ENCODE peak calls at places on chromosomes 5 and 9, in six cellular contexts. R, E, A, H, C and U are unnamed samples. For H3K36me3 and H3K27me3, the result is how much of the 10 kb centered on the place peaks cover.

GRCh38 chr9:92934321-92934720 is 13.0 kb upstream of the FGD3 start:
- DNase-seq in C (no peak), R (no peak), E (no peak), A (no peak), H (no peak), U (no peak)

GRCh38 chr5:115461093-115461492 is 83.5 kb downstream of the FEM1C start:
- DNase-seq in R (no peak), A (no peak), E (no peak), H (no peak), C (no peak), U (no peak)

GRCh38 chr5:98771389-98772109 is 1.9 kb upstream of the RGMB start:
- DNase-seq in R (peak), C (no peak), E (peak), H (no peak), A (peak), U (peak)

GRCh38 chr9:133000842-133001241 is 22.3 kb downstream of the GFI1B start:
- DNase-seq in C (no peak), A (no peak), H (no peak), E (no peak), R (no peak), U (no peak)

GRCh38 chr5:40071870-40072269 is 607.8 kb upstream of the PTGER4 start:
- DNase-seq in A (no peak), E (no peak), C (no peak), R (no peak), H (no peak), U (no peak)

GRCh38 chr9:135248111-135248510 is 160.6 kb downstream of the OLFM1 start:
- DNase-seq in A (no peak), H (no peak), C (no peak), E (no peak), R (no peak), U (no peak)

GRCh38 chr5:180212363-180213255 is 3.6 kb upstream of the RASGEF1C start:
- DNase-seq in C (no peak), H (no peak), E (no peak), A (no peak), R (no peak), U (no peak)

GRCh38 chr5:66247176-66247960 is 103.3 kb downstream of the SREK1 start:
- DNase-seq in A (no peak), C (no peak), R (no peak), H (no peak), E (no peak), U (no peak)

GRCh38 chr5:1488882-1489680 is 34.7 kb downstream of the LPCAT1 start:
- DNase-seq in A (no peak), R (no peak), E (no peak), C (no peak), H (no peak), U (no peak)

GRCh38 chr5:26205146-26205545 is 833.2 kb downstream of the CDH9 start:
- DNase-seq in H (no peak), E (no peak), A (no peak), R (no peak), C (no peak), U (no peak)

GRCh38 chr5:156396063-156396829 is 69.3 kb downstream of the SGCD start:
- DNase-seq in R (no peak), H (no peak), A (no peak), E (no peak), C (no peak), U (no peak)

GRCh38 chr5:124706729-124707361 is 39.6 kb downstream of the ZNF608 start:
- DNase-seq in A (peak), C (no peak), R (no peak), E (peak), H (peak), U (peak)

GRCh38 chr5:76691470-76692273 is 24.3 kb upstream of the F2R start:
- DNase-seq in E (no peak), R (no peak), C (no peak), H (no peak), A (no peak), U (peak)

GRCh38 chr5:138351056-138351455 is 1.4 kb upstream of the KDM3B start:
- DNase-seq in C (no peak), H (no peak), R (no peak), A (no peak), E (no peak), U (no peak)

GRCh38 chr9:37491939-37492338 is 6.2 kb downstream of the POLR1E start:
- DNase-seq in H (no peak), R (no peak), E (no peak), C (no peak), A (no peak), U (no peak)
- H3K36me3 ChIP-seq in H (under half), R (half or more), E (under half), C (under half), A (under half), U (under half)

GRCh38 chr9:95528908-95529502 is 12.2 kb upstream of the PTCH1 start:
- DNase-seq in C (no peak), H (no peak), R (no peak), A (no peak), E (no peak), U (no peak)
- H3K27me3 ChIP-seq in C (under half), H (under half), R (under half), A (under half), E (under half), U (under half)

GRCh38 chr9:134203224-134203623 is 38.9 kb upstream of the RNU6ATAC start:
- DNase-seq in R (no peak), H (no peak), A (no peak), E (no peak), C (no peak), U (no peak)

GRCh38 chr9:134204041-134204440 is 39.7 kb upstream of the RNU6ATAC start:
- DNase-seq in E (no peak), A (no peak), R (no peak), C (no peak), H (peak), U (no peak)

GRCh38 chr9:134204991-134205578 is 40.7 kb upstream of the RNU6ATAC start:
- DNase-seq in R (no peak), A (no peak), E (no peak), H (peak), C (no peak), U (no peak)

GRCh38 chr9:134206317-134207300 is 42.2 kb upstream of the RNU6ATAC start:
- DNase-seq in C (no peak), R (no peak), A (no peak), E (no peak), H (peak), U (no peak)

DNA sequence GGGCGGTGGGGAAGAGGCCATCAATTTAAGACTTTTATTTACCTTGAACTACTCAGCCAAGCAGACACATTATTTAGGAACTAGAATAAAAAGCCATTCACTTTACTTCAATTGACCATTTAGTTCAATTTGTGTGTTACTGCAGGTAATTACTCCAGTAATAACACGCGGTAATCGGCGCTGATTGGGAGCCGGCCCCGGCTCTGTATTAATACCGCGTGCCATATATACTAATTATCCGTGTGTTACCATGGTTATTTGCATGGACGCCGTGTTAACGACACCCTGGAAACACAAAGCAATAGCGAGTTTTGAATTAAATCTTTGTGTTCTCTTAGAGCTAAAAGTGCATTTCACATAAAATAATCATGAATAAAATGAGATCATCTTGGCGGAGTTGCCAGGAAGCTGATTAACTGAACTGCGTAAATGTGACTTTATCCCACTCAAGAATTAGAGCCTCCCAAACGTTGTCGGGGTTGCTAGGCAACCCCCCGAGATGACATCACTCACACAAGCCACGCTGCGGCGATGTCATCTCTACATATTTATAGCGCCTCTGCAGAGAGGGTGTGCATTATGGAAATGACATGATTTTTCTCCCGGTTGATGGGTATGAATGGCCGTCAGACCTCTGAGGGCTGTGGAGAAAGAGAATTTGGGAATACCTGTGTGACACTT is 41.4 kb upstream of the RNU6ATAC start:
- DNase-seq in A (no peak), C (no peak), R (no peak), E (peak), H (peak), U (peak)
- H3K4me3 ChIP-seq in A (no peak), C (no peak), R (no peak), E (no peak), H (no peak), U (no peak)

GRCh38 chr9:18672706-18673105 is 198.8 kb downstream of the ADAMTSL1 start:
- DNase-seq in E (no peak), H (no peak), C (no peak), A (no peak), R (no peak), U (peak)
- H3K36me3 ChIP-seq in E (under half), H (under half), C (under half), A (under half), R (under half), U (under half)

GRCh38 chr5:6550628-6551027 is 82.2 kb downstream of the NSUN2 start:
- DNase-seq in R (no peak), A (no peak), E (no peak), H (no peak), C (no peak), U (no peak)
- H3K27me3 ChIP-seq in R (under half), A (under half), E (under half), H (under half), C (under half), U (under half)